ENCODE peak calls at places on chromosomes 1 and 21, in ten cellular contexts. J is spleen, O is right lobe of liver, C is testis, N is sigmoid colon, X is K562, U is IMR-90, F is body of pancreas, W is breast epithelium, A is Peyer's patch. D is an unnamed sample. For H3K4me1, the result is how much of the 10 kb centered on the place peaks cover.

GRCh38 chr1:214808845-214809460 is 206.0 kb downstream of the CENPF start:
- DNase-seq in J (no peak), O (no peak), C (no peak), N (no peak), X (no peak), U (peak), F (no peak), W (no peak), A (no peak), D (no peak)

GRCh38 chr1:21099034-21099868 is 77.4 kb downstream of the EIF4G3 start:
- DNase-seq in J (no peak), O (no peak), C (no peak), N (no peak), X (no peak), U (peak), F (no peak), W (no peak), A (no peak), D (no peak)

GRCh38 chr1:31689821-31690220 is 14.0 kb downstream of the COL16A1 start:
- DNase-seq in J (no peak), O (no peak), C (no peak), N (no peak), X (no peak), U (peak), F (no peak), W (no peak), A (no peak), D (no peak)

GRCh38 chr1:93615201-93616150 is 66.2 kb downstream of the BCAR3 start:
- DNase-seq in J (no peak), O (peak), C (no peak), N (peak), X (peak), U (peak), F (no peak), W (no peak), A (peak), D (no peak)

GRCh38 chr21:27268290-27268689 is 301.4 kb upstream of the ADAMTS5 start:
- DNase-seq in J (no peak), O (no peak), C (no peak), N (no peak), X (no peak), U (peak), F (no peak), W (no peak), A (no peak), D (no peak)

GRCh38 chr1:77281491-77282186 is at the start of gene AK5:
- DNase-seq in J (peak), O (peak), C (peak), N (no peak), X (no peak), U (peak), F (peak), W (no peak), A (no peak), D (no peak)

GRCh38 chr1:205525495-205526285 is 21.2 kb downstream of the CDK18 start:
- DNase-seq in J (no peak), O (no peak), C (no peak), N (no peak), X (no peak), U (no peak), F (no peak), W (no peak), A (no peak), D (no peak)

GRCh38 chr1:213041443-213041842 is 9.6 kb upstream of the RPS6KC1 start:
- DNase-seq in J (no peak), O (no peak), C (no peak), N (no peak), X (no peak), U (peak), F (no peak), W (no peak), A (no peak), D (no peak)

GRCh38 chr1:21340230-21340564 is 49.9 kb upstream of the ECE1 start:
- DNase-seq in J (peak), O (peak), C (no peak), N (peak), X (no peak), U (no peak), F (peak), W (peak), A (peak), D (peak)

GRCh38 chr21:30249936-30250335 is 32.8 kb downstream of the KRTAP24-1 start:
- DNase-seq in J (no peak), O (no peak), C (no peak), N (no peak), X (no peak), U (no peak), F (no peak), W (no peak), A (no peak), D (no peak)

GRCh38 chr21:42308161-42308913 is 6.9 kb downstream of the TFF3 start:
- DNase-seq in J (no peak), O (no peak), C (no peak), N (peak), X (no peak), U (no peak), F (no peak), W (no peak), A (no peak), D (no peak)

GRCh38 chr1:186059311-186059710 is 315.7 kb downstream of the TPR start:
- DNase-seq in J (no peak), O (no peak), C (no peak), N (no peak), X (no peak), U (peak), F (no peak), W (no peak), A (no peak), D (no peak)

GRCh38 chr1:58893257-58893869 is 109.5 kb upstream of the JUN start:
- DNase-seq in J (no peak), O (no peak), C (no peak), N (no peak), X (no peak), U (no peak), F (peak), W (no peak), A (peak), D (no peak)

GRCh38 chr1:57353589-57353988 is 70.3 kb downstream of the DAB1 start:
- DNase-seq in J (no peak), O (no peak), C (no peak), N (no peak), X (no peak), U (peak), F (no peak), W (no peak), A (no peak), D (no peak)

GRCh38 chr1:208349679-208350330 is 105.6 kb upstream of the PLXNA2 start:
- DNase-seq in J (no peak), O (no peak), C (no peak), N (no peak), X (no peak), U (no peak), F (no peak), W (no peak), A (no peak), D (no peak)

GRCh38 chr1:8061210-8061609 is 35.1 kb upstream of the ERRFI1 start:
- DNase-seq in J (no peak), O (no peak), C (no peak), N (no peak), X (no peak), U (peak), F (peak), W (no peak), A (no peak), D (no peak)

GRCh38 chr21:43703068-43703880 is 15.7 kb upstream of the PDXK start:
- DNase-seq in J (peak), O (no peak), C (peak), N (no peak), X (peak), U (peak), F (peak), W (no peak), A (peak), D (peak)

GRCh38 chr21:15060776-15061175 is 4.0 kb downstream of the NRIP1 start:
- DNase-seq in J (no peak), O (no peak), C (no peak), N (no peak), X (peak), U (peak), F (no peak), W (no peak), A (no peak), D (no peak)

GRCh38 chr1:108199231-108199657 is 899 bp downstream of the SLC25A24 start:
- DNase-seq in J (no peak), O (no peak), C (peak), N (no peak), X (peak), U (peak), F (no peak), W (no peak), A (peak), D (no peak)

GRCh38 chr1:108121361-108122143 is 78.6 kb downstream of the SLC25A24 start:
- DNase-seq in J (no peak), O (no peak), C (peak), N (no peak), X (peak), U (peak), F (no peak), W (no peak), A (no peak), D (no peak)

GRCh38 chr21:43718872-43719747 is at the start of gene PDXK:
- DNase-seq in J (peak), O (peak), C (peak), N (peak), X (peak), U (peak), F (peak), W (peak), A (peak), D (peak)

GRCh38 chr1:5659606-5660005 is 332.6 kb downstream of the NPHP4 start:
- DNase-seq in J (no peak), O (no peak), C (no peak), N (peak), X (no peak), U (no peak), F (no peak), W (no peak), A (peak), D (no peak)

GRCh38 chr1:93980881-93981280 is 71.7 kb upstream of the GCLM start:
- DNase-seq in J (no peak), O (no peak), C (no peak), N (no peak), X (no peak), U (no peak), F (no peak), W (no peak), A (no peak), D (no peak)

GRCh38 chr21:42417533-42417932 is 13.8 kb downstream of the UBASH3A start:
- DNase-seq in J (no peak), O (no peak), C (no peak), N (no peak), X (no peak), U (no peak), F (no peak), W (no peak), A (no peak), D (no peak)

GRCh38 chr1:207658408-207658807 is 13.5 kb downstream of the CR1L start:
- DNase-seq in J (no peak), O (no peak), C (no peak), N (no peak), X (no peak), U (no peak), F (no peak), W (no peak), A (no peak), D (no peak)

GRCh38 chr1:203610061-203610460 is 16.6 kb upstream of the ATP2B4 start:
- DNase-seq in J (no peak), O (no peak), C (no peak), N (no peak), X (no peak), U (no peak), F (no peak), W (no peak), A (no peak), D (no peak)

GRCh38 chr1:61641171-61641570 is 83.8 kb downstream of the TM2D1 start:
- DNase-seq in J (no peak), O (no peak), C (no peak), N (no peak), X (peak), U (no peak), F (no peak), W (no peak), A (no peak), D (no peak)

GRCh38 chr1:109361649-109362048 is 36.1 kb downstream of the SORT1 start:
- DNase-seq in J (no peak), O (no peak), C (no peak), N (no peak), X (no peak), U (peak), F (no peak), W (no peak), A (no peak), D (no peak)

GRCh38 chr1:160006312-160006940 is 25.4 kb downstream of the PIGM start:
- DNase-seq in J (peak), O (peak), C (peak), N (peak), X (peak), U (peak), F (peak), W (peak), A (peak), D (peak)

GRCh38 chr1:12464627-12465056 is 153.4 kb downstream of the DHRS3 start:
- DNase-seq in J (no peak), O (no peak), C (no peak), N (peak), X (no peak), U (peak), F (peak), W (no peak), A (no peak), D (no peak)

GRCh38 chr1:208081972-208082371 is 162.2 kb downstream of the PLXNA2 start:
- DNase-seq in J (no peak), O (no peak), C (peak), N (no peak), X (peak), U (no peak), F (no peak), W (no peak), A (no peak), D (peak)

GRCh38 chr1:79235221-79236002 is 228.9 kb upstream of the ADGRL4 start:
- DNase-seq in J (no peak), O (no peak), C (no peak), N (no peak), X (no peak), U (no peak), F (no peak), W (no peak), A (no peak), D (no peak)

GRCh38 chr1:171940373-171940772 is 99.1 kb downstream of the DNM3 start:
- DNase-seq in J (no peak), O (no peak), C (no peak), N (no peak), X (no peak), U (no peak), F (no peak), W (no peak), A (no peak), D (no peak)

GRCh38 chr1:42960693-42961559 is 2.3 kb upstream of the SLC2A1 start:
- DNase-seq in J (no peak), O (no peak), C (no peak), N (no peak), X (no peak), U (no peak), F (no peak), W (no peak), A (no peak), D (no peak)

GRCh38 chr1:168737446-168737845 is 8.4 kb upstream of the DPT start:
- DNase-seq in J (no peak), O (no peak), C (no peak), N (no peak), X (no peak), U (no peak), F (no peak), W (no peak), A (no peak), D (no peak)

GRCh38 chr1:217747156-217747769 is 116.1 kb downstream of the SPATA17 start:
- DNase-seq in J (no peak), O (no peak), C (no peak), N (no peak), X (no peak), U (peak), F (no peak), W (no peak), A (no peak), D (no peak)

DNA sequence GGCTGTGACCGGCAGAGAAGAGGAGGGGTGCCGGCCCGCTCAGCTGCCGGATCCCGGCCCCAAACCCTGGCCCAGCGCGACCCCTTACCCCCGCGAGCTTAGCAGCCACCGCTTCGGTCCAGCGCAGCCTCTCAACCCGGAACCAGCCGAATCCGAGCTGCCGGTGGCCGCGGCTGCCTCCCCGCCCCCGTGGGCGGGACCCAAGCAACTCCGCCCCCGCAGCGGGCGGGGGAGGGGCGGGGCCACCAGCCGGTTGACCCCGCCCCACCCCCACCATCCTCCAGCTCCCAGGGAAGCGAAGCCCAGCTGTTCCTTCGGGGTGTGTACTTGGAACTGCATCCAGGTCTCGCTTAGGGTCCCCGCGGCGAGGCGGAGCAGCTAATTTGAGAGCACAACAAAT is at the start of gene TRIM62:
- DNase-seq in J (peak), O (peak), C (peak), N (peak), X (peak), U (peak), F (peak), W (peak), A (peak), D (peak)
- TF ChIP-seq POLR2A in J (peak), O (peak), C (no peak), N (peak), X (peak), U (no peak), F (peak), W (peak), A (peak), D (peak)

GRCh38 chr1:28928306-28928987 is 14.1 kb downstream of the EPB41 start:
- DNase-seq in J (no peak), O (no peak), C (no peak), N (no peak), X (no peak), U (no peak), F (no peak), W (no peak), A (no peak), D (no peak)
- H3K4me1 ChIP-seq in J (under half), O (under half), C (under half), N (under half), X (under half), U (under half), F (under half), W (under half), A (under half), D (under half)

DNA sequence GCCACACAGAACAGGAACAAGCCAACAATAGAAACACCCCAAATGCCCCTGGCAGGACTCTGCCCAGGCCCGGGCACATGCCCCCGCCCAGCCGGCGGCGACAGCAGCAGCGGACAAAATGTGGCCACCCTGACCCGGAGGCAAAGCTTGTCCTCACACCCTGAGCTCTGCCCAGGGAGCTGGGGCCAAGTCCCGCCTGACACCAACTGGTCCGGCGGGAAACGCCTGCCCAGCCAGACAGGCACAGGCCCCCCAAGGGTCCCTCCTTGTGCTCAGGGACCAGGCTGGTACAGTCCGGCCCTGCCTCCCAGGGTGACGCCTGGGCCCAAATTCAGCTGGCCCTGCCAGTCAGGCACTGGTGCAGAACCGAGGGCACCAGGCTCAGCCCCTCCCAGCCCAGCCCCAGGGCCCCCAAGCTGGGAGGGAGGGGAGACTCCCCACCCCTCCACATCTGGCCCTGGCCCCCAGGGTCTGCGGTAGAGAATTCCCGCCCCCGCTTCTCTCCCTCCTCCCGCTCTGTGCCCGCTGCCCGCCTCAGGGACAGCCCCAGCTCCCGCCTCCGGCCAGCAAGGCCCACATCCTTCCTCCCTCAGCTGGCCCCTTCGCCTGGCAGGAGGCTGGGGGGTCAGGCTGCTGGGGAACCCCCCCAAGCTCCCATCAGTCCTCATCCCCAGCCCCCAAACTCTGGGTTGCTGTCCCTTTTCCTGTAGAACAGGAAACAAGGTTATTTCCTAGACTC is 2.0 kb downstream of the AHDC1 start:
- DNase-seq in J (peak), O (peak), C (no peak), N (no peak), X (no peak), U (no peak), F (peak), W (no peak), A (no peak), D (peak)
- H3K27ac ChIP-seq in J (peak), O (peak), C (peak), N (peak), X (peak), U (peak), F (peak), W (peak), A (peak), D (peak)

DNA sequence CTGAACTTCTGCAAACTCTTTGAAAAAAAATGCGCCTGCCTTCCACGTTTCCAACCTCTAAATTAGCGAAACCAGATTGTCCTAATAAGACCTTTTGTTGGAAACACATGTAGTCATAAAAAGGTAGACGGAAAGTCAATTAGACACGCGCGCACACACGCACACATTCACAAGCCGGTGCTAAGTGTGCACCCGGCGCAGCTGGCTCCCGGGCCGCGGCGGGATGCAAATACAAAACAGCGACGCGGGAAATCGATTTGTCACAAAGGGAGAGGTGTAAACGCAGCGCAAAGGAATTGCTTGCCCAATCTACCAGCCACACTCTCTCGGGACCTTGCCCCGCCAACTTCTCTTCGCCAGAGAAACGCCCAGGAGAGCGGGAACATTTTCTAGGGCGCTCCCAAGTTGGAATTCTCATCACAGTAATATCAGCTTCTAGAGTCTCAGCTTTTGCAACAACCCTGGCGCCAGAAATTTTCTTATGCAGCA is 4.4 kb downstream of the PRRX1 start:
- DNase-seq in J (no peak), O (no peak), C (no peak), N (no peak), X (no peak), U (no peak), F (no peak), W (no peak), A (no peak), D (no peak)
- TF ChIP-seq POLR2A in J (no peak), O (no peak), C (no peak), N (no peak), X (no peak), U (no peak), F (no peak), W (no peak), A (no peak), D (no peak)

GRCh38 chr1:151371340-151371739 is 1.2 kb downstream of the SELENBP1 start:
- DNase-seq in J (no peak), O (peak), C (peak), N (peak), X (no peak), U (peak), F (peak), W (no peak), A (peak), D (peak)
- H3K4me1 ChIP-seq in J (under half), O (under half), C (under half), N (under half), X (under half), U (under half), F (under half), W (under half), A (under half), D (under half)